ENCODE peak calls at places on chromosomes 13 and 19, in five cellular contexts. R is body of pancreas; F is activated CD4-positive, alpha-beta T cell treated with anti-CD3 and anti-CD28 coated beads, Interleukin-2, amount 10 ng/mL, durations not matched to agents 7 days and 5 days; Z is activated T-cell treated with anti-CD3 and anti-CD28 coated beads for 24 hours; J is AG20443. M is an unnamed sample.

GRCh38 chr13:84211048-84211447 is 328.8 kb upstream of the SLITRK1 start:
- DNase-seq in R (no peak), F (no peak), Z (no peak), J (no peak), M (no peak)

GRCh38 chr13:27476943-27477681 is 26.7 kb upstream of the MTIF3 start:
- DNase-seq in R (peak), F (peak), Z (no peak), J (peak), M (no peak)

GRCh38 chr13:111425326-111425725 is 104.9 kb downstream of the TEX29 start:
- DNase-seq in R (no peak), F (no peak), Z (no peak), J (no peak), M (no peak)

GRCh38 chr19:43934055-43934984 is 762 bp downstream of the ZNF45 start:
- DNase-seq in R (no peak), F (no peak), Z (no peak), J (peak), M (no peak)

GRCh38 chr19:17755977-17756670 is 4.8 kb downstream of the FCHO1 start:
- DNase-seq in R (peak), F (peak), Z (no peak), J (peak), M (no peak)

GRCh38 chr19:13150187-13150918 is at the start of the genes IER2 and STX10:
- DNase-seq in R (peak), F (peak), Z (peak), J (peak), M (peak)

GRCh38 chr13:23918208-23918607 is 20.9 kb upstream of the C1QTNF9B start:
- DNase-seq in R (no peak), F (no peak), Z (no peak), J (no peak), M (no peak)

GRCh38 chr19:49422407-49423277 is 599 bp downstream of the PTH2 start:
- DNase-seq in R (peak), F (peak), Z (no peak), J (peak), M (peak)

GRCh38 chr13:94168784-94169512 is 310.5 kb downstream of the DCT start:
- DNase-seq in R (no peak), F (no peak), Z (no peak), J (no peak), M (no peak)

GRCh38 chr19:16376241-16376640 is 51.6 kb downstream of the KLF2 start:
- DNase-seq in R (no peak), F (peak), Z (no peak), J (no peak), M (no peak)

GRCh38 chr19:1239796-1240737 is 1.5 kb upstream of the ATP5F1D start:
- DNase-seq in R (peak), F (peak), Z (peak), J (peak), M (peak)

GRCh38 chr13:75558130-75558840 is 8.7 kb downstream of the UCHL3 start:
- DNase-seq in R (no peak), F (no peak), Z (no peak), J (no peak), M (no peak)

GRCh38 chr13:43333176-43333575 is 309.8 kb downstream of the DNAJC15 start:
- DNase-seq in R (no peak), F (no peak), Z (no peak), J (no peak), M (no peak)

GRCh38 chr13:49495783-49496762 is at the start of gene PHF11:
- DNase-seq in R (peak), F (peak), Z (peak), J (peak), M (peak)

M was measured in natural killer cell.